ENCODE peak calls at places on chromosome 18, in five cellular contexts. V is sigmoid colon, Q is heart left ventricle, H is HCT116, J is tibial nerve. B is an unnamed sample.

GRCh38 chr18:5110288-5110687 is 86.8 kb downstream of the AKAIN1 start:
- DNase-seq in J (no peak), Q (no peak), V (no peak), H (no peak), B (no peak)

GRCh38 chr18:35127201-35127600 is 86.0 kb downstream of the MAPRE2 start:
- DNase-seq in V (no peak), H (no peak), Q (no peak), J (no peak), B (no peak)

GRCh38 chr18:48859311-48860275 is 91.2 kb downstream of the SMAD7 start:
- DNase-seq in Q (no peak), V (no peak), H (no peak), J (no peak), B (no peak)

GRCh38 chr18:79283341-79283879 is 112.3 kb upstream of the NFATC1 start:
- DNase-seq in Q (no peak), J (no peak), H (no peak), V (no peak), B (no peak)

GRCh38 chr18:55524353-55525123 is 63.5 kb downstream of the TCF4 start:
- DNase-seq in Q (no peak), J (no peak), V (no peak), H (no peak), B (no peak)

GRCh38 chr18:63562284-63562683 is 20.1 kb downstream of the SERPINB12 start:
- DNase-seq in V (no peak), H (no peak), J (no peak), Q (no peak), B (no peak)

GRCh38 chr18:10401489-10401888 is 52.9 kb upstream of the APCDD1 start:
- DNase-seq in H (no peak), J (no peak), V (no peak), Q (no peak), B (no peak)

GRCh38 chr18:37435150-37435872 is 130.3 kb downstream of the CELF4 start:
- DNase-seq in J (no peak), Q (no peak), H (no peak), V (no peak), B (no peak)

GRCh38 chr18:3061581-3062416 is 48.9 kb upstream of the LPIN2 start:
- DNase-seq in Q (no peak), V (no peak), J (no peak), H (no peak), B (no peak)

GRCh38 chr18:67969458-67969857 is 452.9 kb upstream of the DSEL start:
- DNase-seq in H (no peak), J (no peak), V (no peak), Q (no peak), B (no peak)

GRCh38 chr18:24736686-24737085 is 276.2 kb downstream of the HRH4 start:
- DNase-seq in J (no peak), V (no peak), Q (no peak), H (no peak), B (no peak)

GRCh38 chr18:46555724-46556123 is 101.3 kb downstream of the LOXHD1 start:
- DNase-seq in V (no peak), H (peak), J (no peak), Q (no peak), B (peak)

GRCh38 chr18:44773640-44774155 is 93.0 kb downstream of the SETBP1 start:
- DNase-seq in V (no peak), H (no peak), J (no peak), Q (no peak), B (no peak)

GRCh38 chr18:79634186-79634585 is 45.4 kb upstream of the CTDP1 start:
- DNase-seq in J (no peak), V (no peak), H (no peak), Q (no peak), B (no peak)

GRCh38 chr18:50839996-50840395 is 20.2 kb upstream of the MRO start:
- DNase-seq in V (no peak), H (no peak), Q (no peak), J (no peak), B (no peak)

GRCh38 chr18:67504739-67505138 is 11.8 kb downstream of the DSEL start:
- DNase-seq in H (no peak), J (no peak), V (no peak), Q (no peak), B (no peak)

GRCh38 chr18:58449366-58449935 is 179.4 kb downstream of the ALPK2 start:
- DNase-seq in V (no peak), J (no peak), Q (no peak), H (no peak), B (peak)
- TF ChIP-seq POLR2A in V (no peak), J (no peak), Q (no peak), H (no peak), B (no peak)

DNA sequence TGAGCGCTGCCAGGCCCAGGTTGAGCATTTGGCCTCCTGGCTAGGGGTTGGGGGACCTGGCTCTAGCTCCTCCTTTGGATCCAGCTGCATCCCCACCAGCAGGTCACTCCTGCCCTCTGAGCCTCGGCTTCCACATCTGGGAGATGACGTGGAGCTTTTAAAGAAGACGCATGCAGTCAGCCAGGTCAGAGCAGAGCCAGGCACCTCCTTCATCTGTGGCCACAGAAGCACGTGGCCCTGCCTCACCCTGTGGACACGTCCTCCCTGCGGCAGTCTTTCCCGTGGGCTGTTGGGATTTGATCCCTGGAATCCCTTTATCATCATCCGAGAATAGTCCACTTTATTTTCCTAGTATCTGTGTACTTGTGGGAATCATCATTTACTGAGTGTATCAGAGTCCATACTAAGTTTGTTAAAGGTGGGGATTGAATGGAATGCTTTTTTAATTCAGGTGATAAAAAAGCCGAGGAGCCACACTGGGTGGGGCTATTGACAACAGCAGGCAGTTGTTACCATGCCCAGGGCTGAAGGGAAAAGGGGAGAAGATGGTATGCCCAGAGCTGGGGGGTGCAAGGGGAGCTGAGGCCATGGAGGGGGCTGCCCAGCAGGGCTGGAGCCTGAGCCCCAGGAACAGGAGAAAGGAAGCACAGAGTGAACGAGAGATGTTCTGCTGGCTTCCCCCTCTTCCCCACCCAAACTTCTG is 170.1 kb downstream of the LAMA1 start:
- DNase-seq in J (no peak), V (no peak), H (no peak), Q (no peak), B (no peak)
- TF ChIP-seq POLR2A in J (no peak), V (no peak), H (no peak), Q (no peak), B (no peak)

DNA sequence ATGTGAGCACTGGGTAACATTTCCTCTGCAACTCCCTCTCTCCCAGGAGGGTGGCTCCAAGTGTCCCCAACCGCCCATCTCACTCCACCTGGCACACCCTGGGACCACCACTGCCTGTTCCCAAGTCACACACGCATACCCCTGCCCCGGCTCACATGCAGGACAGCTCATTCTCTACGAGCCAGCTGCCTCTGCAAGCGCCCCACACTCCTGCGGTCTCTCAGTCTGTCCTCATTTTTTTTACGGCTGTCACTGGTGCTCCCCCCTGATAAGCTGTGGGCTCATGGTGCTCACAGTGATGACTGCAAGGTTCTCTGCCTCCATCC is 30.8 kb downstream of the AFG3L2 start:
- DNase-seq in J (no peak), Q (no peak), V (peak), H (no peak), B (no peak)
- TF ChIP-seq POLR2A in J (no peak), Q (no peak), V (no peak), H (no peak), B (no peak)

GRCh38 chr18:26277374-26277773 is 51.1 kb downstream of the TAF4B start:
- DNase-seq in J (no peak), H (no peak), Q (no peak), V (no peak), B (no peak)

GRCh38 chr18:26268454-26268853 is 42.2 kb downstream of the TAF4B start:
- DNase-seq in H (no peak), Q (no peak), J (no peak), V (no peak), B (no peak)

GRCh38 chr18:26267350-26267749 is 41.1 kb downstream of the TAF4B start:
- DNase-seq in V (no peak), H (no peak), Q (no peak), J (no peak), B (no peak)

GRCh38 chr18:26271917-26272549 is 45.8 kb downstream of the TAF4B start:
- DNase-seq in H (no peak), Q (no peak), J (no peak), V (no peak), B (no peak)
- TF ChIP-seq POLR2A in H (no peak), Q (no peak), J (no peak), V (no peak), B (no peak)

GRCh38 chr18:70289351-70290330 is 796 bp downstream of the SOCS6 start:
- DNase-seq in Q (peak), H (no peak), J (no peak), V (no peak), B (no peak)
- TF ChIP-seq POLR2A in Q (no peak), H (no peak), J (no peak), V (no peak), B (peak)

DNA sequence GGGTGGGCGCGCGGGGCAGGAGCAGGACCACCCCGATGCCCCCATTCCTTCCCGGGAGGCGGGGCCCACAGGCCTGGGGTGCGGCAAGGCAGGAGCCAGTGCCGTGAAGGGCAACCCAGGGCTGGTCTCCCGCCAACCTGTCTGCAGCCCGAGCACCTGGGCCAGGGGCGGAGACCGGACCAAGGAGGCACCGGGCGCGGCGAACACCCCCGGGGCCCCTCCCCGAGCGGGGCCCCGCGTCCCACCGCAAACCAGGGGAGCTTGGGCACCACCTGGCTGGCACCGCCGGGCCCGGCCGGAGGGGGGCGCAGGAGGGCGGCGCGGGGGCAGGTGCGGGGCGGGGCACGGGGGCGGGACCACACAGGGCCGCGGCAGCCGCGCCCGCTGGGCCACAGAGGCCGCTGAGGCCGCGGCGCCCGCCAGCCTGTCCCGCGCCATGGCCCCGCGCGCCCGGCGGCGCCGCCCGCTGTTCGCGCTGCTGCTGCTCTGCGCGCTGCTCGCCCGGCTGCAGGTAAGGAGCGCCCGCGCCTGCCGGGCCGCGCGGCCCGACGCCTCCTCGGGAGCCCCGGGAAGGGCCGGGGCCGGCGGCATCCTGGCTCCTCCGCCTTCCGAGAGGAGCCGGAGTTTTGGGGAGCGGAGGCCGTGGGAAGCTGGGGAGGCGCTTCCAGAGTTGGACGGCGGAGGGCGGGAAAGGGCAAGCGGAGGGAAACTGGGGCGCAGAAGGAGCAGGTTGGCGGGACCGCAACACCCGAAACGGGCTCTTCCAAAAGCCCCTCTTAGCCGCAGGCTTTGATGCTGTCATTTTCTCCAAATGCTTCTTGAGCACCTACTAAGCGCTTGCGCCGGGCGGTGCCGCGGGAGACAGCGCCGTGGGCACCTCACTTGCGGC is at the start of gene TNFRSF11A:
- DNase-seq in H (no peak), Q (no peak), J (no peak), V (no peak), B (peak)
- TF ChIP-seq POLR2A in H (peak), Q (no peak), J (no peak), V (no peak), B (peak)

GRCh38 chr18:74597662-74598349 is at the start of gene ZNF407:
- DNase-seq in J (peak), H (peak), Q (peak), V (peak), B (peak)

GRCh38 chr18:74595425-74595824 is 2.2 kb upstream of the ZNF407 start:
- DNase-seq in H (no peak), Q (no peak), J (no peak), V (no peak), B (no peak)

GRCh38 chr18:74598350-74599001 is 806 bp downstream of the ZNF407 start:
- DNase-seq in J (peak), Q (peak), V (peak), H (peak), B (no peak)

DNA sequence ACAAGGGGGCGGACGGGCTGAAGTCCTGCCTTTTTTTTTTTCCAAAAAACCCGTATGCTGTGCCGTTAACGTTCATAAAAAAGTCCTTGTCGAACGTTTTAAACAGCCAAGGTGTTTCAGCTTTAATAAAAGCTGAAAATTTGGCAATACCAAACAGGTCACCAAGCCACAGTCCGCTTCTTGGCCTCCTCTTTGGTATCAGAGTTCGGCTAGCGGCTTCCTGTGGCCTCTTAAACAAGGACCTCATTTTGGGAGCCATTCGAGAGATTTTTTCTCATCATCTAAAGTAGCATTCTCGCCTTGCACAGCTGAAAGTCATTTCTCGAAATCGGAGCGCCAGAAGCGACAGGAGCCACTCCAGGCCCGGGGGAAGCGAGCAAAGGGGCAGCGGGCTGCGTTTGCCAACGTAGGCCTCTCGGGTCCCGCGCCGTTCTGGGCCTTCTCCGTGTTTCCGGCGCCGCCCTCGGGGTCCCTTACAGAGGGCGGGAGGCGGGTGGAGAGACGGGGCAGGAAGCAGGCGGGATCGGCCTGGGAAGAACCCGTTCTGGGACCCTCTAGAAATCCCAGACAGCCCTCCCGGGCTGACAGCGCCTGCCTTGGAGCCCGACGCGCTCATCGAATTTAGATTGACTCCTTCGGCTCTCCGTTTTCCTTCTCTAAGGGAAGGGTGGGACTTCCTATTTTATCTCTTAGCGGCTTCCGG is 560 bp upstream of the ZNF407 start:
- DNase-seq in J (peak), V (peak), Q (peak), H (no peak), B (no peak)
- TF ChIP-seq POLR2A in J (no peak), V (no peak), Q (no peak), H (no peak), B (no peak)

GRCh38 chr18:75210274-75211001 is at the start of gene TSHZ1:
- DNase-seq in V (peak), Q (peak), H (peak), J (peak), B (peak)
- TF ChIP-seq POLR2A in V (peak), Q (no peak), H (peak), J (peak), B (no peak)

B was measured in H54.